ENCODE peak calls at places on chromosomes 7 and 10, in six cellular contexts. G is NCI-H2107; N is left ventricle myocardium inferior; X is NCI-H1092; R is stimulated activated CD4-positive, alpha-beta T cell treated with anti-CD3 and anti-CD28 coated beads, Interleukin-4, amount 100 ng/mL, for 24 hours; O is iris pigment epithelial cell. T is an unnamed sample.

GRCh38 chr7:44959433-44959951 is 19.3 kb downstream of the MYO1G start:
- DNase-seq in G (no peak), N (no peak), X (no peak), R (peak), O (no peak), T (no peak)

GRCh38 chr7:130667593-130668257 is 823 bp downstream of the COPG2 start:
- DNase-seq in G (no peak), N (no peak), X (peak), R (peak), O (peak), T (no peak)

GRCh38 chr7:32660936-32661335 is 165.6 kb downstream of the AVL9 start:
- DNase-seq in G (no peak), N (no peak), X (no peak), R (no peak), O (no peak), T (no peak)

GRCh38 chr10:107451047-107451446 is 286.5 kb upstream of the SORCS1 start:
- DNase-seq in G (no peak), N (no peak), X (no peak), R (no peak), O (no peak), T (no peak)

GRCh38 chr7:75617634-75618234 is 121.0 kb downstream of the HIP1 start:
- DNase-seq in G (no peak), N (peak), X (no peak), R (peak), O (peak), T (no peak)

GRCh38 chr7:38448842-38449241 is 175.4 kb upstream of the TARP start:
- DNase-seq in G (no peak), N (no peak), X (no peak), R (no peak), O (no peak), T (no peak)

GRCh38 chr7:27108390-27109127 is 6.1 kb upstream of the HOXA2 start:
- DNase-seq in G (no peak), N (no peak), X (no peak), R (no peak), O (no peak), T (no peak)

GRCh38 chr10:131239926-131240325 is 71.6 kb downstream of the TCERG1L start:
- DNase-seq in G (no peak), N (no peak), X (no peak), R (no peak), O (no peak), T (no peak)

GRCh38 chr7:82740246-82740848 is 296.8 kb upstream of the CACNA2D1 start:
- DNase-seq in G (no peak), N (no peak), X (peak), R (no peak), O (peak), T (peak)

GRCh38 chr10:91354166-91354565 is 56.0 kb upstream of the HECTD2 start:
- DNase-seq in G (no peak), N (no peak), X (no peak), R (no peak), O (no peak), T (no peak)

GRCh38 chr7:122846591-122846990 is 39.7 kb downstream of the CADPS2 start:
- DNase-seq in G (no peak), N (no peak), X (no peak), R (no peak), O (no peak), T (no peak)

GRCh38 chr7:147707926-147708325 is 882.6 kb upstream of the C7orf33 start:
- DNase-seq in G (no peak), N (no peak), X (no peak), R (no peak), O (no peak), T (no peak)